ENCODE peak calls at places on chromosomes 4 and X, in four cellular contexts. R is A549, C is WTC11, Q is HepG2. D is an unnamed sample.

GRCh38 chr4:13544556-13545393 is 467 bp upstream of the NKX3-2 start:
- DNase-seq in Q (peak), R (peak), C (peak), D (peak)

GRCh38 chr4:46993075-46994006 is at the start of gene GABRA4:
- DNase-seq in C (peak), R (no peak), Q (no peak), D (no peak)

GRCh38 chrX:38142598-38142997 is 78.1 kb downstream of the SRPX start:
- DNase-seq in C (no peak), R (no peak), Q (no peak), D (no peak)

GRCh38 chr4:78298618-78299017 is 241.5 kb downstream of the FRAS1 start:
- DNase-seq in R (no peak), Q (no peak), C (no peak), D (no peak)

GRCh38 chrX:3262906-3263305 is 83.5 kb downstream of the MXRA5 start:
- DNase-seq in C (no peak), Q (peak), R (peak), D (no peak)

GRCh38 chr4:39614487-39615162 is 24.0 kb downstream of the SMIM14 start:
- DNase-seq in C (no peak), Q (no peak), R (peak), D (no peak)

GRCh38 chrX:94633237-94633636 is 959.2 kb downstream of the FAM133A start:
- DNase-seq in Q (no peak), C (no peak), R (no peak), D (no peak)

GRCh38 chr4:112550728-112551127 is 34.7 kb upstream of the NEUROG2 start:
- DNase-seq in R (no peak), Q (no peak), C (no peak), D (no peak)

GRCh38 chr4:150149381-150149780 is 71.1 kb downstream of the DCLK2 start:
- DNase-seq in R (no peak), C (no peak), Q (no peak), D (no peak)

GRCh38 chr4:150142831-150143230 is 64.6 kb downstream of the DCLK2 start:
- DNase-seq in Q (no peak), R (no peak), C (no peak), D (no peak)

GRCh38 chr4:150150545-150151156 is 72.4 kb downstream of the DCLK2 start:
- DNase-seq in C (no peak), Q (no peak), R (no peak), D (no peak)

GRCh38 chr4:150145090-150145949 is 67.1 kb downstream of the DCLK2 start:
- DNase-seq in C (peak), Q (no peak), R (peak), D (peak)

DNA sequence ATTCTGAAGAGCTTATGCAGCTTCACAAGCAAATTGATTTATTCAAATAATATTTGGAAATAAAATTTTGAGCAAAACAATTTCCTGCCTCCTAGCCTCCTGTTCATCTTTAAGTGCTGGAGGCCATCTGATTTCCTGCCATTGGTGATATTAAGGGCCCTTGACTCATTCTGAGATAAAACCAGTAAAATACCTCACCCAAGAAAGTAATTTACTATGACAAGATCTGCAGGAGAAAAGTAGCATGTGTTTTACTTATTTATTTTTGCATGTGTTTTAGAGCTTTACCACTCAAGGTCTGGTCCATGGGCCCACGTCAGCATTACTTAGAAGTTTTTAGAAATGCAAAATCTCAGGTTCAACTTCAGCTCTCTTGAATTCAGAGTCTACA is 67.7 kb downstream of the DCLK2 start:
- DNase-seq in Q (no peak), R (no peak), C (no peak), D (no peak)
- TF ChIP-seq HMGXB4 in Q (no peak), R (no peak), C (no peak), D (no peak)

GRCh38 chr4:158818595-158818994 is 49.8 kb downstream of the FNIP2 start:
- DNase-seq in Q (no peak), R (no peak), C (no peak), D (no peak)

GRCh38 chr4:158816953-158817352 is 48.1 kb downstream of the FNIP2 start:
- DNase-seq in C (no peak), Q (no peak), R (no peak), D (no peak)

GRCh38 chr4:158814636-158815035 is 45.8 kb downstream of the FNIP2 start:
- DNase-seq in C (no peak), Q (no peak), R (no peak), D (no peak)

GRCh38 chr4:158819942-158820786 is 51.3 kb downstream of the FNIP2 start:
- DNase-seq in C (no peak), R (no peak), Q (no peak), D (no peak)

GRCh38 chr4:158817562-158818370 is 48.9 kb downstream of the FNIP2 start:
- DNase-seq in Q (no peak), C (no peak), R (no peak), D (no peak)
- TF ChIP-seq HMGXB4 in Q (no peak), C (no peak), R (no peak), D (no peak)

GRCh38 chrX:49761481-49761880 is 65.7 kb upstream of the PAGE1 start:
- DNase-seq in R (peak), C (peak), Q (peak), D (peak)

GRCh38 chrX:49760288-49760885 is 64.6 kb upstream of the PAGE1 start:
- DNase-seq in Q (no peak), R (no peak), C (no peak), D (no peak)

GRCh38 chrX:49754238-49754857 is 58.6 kb upstream of the PAGE1 start:
- DNase-seq in R (peak), C (peak), Q (peak), D (peak)

GRCh38 chrX:49753691-49754090 is 57.9 kb upstream of the PAGE1 start:
- DNase-seq in Q (no peak), C (no peak), R (no peak), D (no peak)

DNA sequence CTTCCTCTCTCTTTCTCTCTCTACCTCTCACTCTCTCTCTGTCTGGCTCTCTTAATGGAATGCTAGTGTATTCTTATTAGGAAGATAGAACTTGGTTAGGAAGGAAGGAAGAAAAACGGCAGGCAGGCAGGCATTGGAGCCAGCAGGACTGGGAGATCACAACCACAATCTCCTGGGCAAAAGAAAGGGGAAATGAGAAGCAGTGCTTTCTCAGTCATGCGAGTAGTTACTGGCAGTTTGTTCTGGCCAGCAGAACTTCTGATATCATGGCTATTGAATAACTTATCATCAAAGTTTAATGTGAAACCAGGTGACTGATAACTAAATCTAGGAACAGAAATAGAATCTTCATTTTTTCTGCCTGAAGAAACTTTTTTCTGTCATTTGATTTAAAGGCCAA is 60.9 kb upstream of the PAGE1 start:
- DNase-seq in R (no peak), C (no peak), Q (no peak), D (no peak)
- TF ChIP-seq HMGXB4 in R (no peak), C (no peak), Q (no peak), D (no peak)

GRCh38 chrX:65093658-65094057 is 117.4 kb upstream of the ZC4H2 start:
- DNase-seq in Q (peak), C (no peak), R (no peak), D (no peak)

DNA sequence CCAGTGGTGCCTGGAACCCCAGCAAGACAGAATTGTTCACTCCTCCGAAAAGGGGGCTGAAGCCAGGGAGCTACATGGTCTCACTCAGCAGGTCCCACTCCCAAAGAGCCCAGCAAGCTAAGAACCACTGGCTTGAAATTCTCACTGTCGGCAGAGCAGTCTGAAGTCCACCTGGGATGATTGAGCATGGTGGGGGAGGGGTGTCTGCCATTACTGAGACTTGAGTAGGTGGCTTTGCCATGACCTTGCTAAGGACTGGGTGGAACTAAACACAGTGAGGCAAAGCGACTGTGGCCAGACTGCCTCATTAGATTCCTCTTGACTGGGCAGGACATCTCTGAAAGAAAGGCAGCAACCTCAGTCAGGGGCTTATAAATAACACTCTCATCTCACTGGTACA is 122.6 kb upstream of the ZC4H2 start:
- DNase-seq in C (no peak), Q (peak), R (no peak), D (no peak)
- TF ChIP-seq HMGXB4 in C (no peak), Q (no peak), R (no peak), D (no peak)

DNA sequence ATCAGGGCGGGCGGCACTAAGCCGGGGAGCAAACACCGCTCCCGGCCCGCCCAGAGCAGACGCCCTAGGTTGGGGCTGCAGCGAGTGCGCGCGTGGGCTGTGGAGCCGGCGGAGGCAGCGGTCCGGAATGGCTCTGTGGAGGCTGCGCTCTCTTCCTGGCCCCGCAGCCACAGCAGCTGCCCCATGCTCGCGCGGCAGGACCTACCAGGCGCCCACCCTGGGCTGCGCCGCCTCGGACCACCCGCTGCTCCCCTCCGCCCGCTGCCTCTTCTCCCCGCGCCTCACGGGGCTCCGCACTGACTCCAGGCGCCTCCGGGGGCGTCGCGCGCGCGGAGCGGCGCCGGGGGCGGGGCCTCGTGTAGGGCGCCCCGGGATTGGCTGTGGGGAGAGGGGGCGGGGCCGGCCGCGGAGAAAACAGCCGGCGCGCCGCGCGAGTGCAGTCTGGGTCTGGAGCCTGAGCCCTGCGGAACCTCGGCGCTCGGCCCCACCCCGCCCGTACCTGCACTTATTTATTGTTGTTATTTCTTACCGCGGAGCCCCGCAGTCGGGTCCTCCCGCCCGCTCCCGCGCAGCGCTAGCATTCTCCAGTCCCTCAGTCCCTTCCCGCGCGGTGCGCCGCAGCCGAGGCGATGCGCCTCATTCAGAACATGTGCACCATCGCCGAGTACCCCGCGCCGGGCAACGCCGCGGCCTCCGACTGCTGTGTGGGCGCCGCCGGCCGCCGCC is at the start of gene RASL11B:
- DNase-seq in C (peak), Q (peak), R (peak), D (peak)
- TF ChIP-seq HMGXB4 in C (no peak), Q (no peak), R (no peak), D (no peak)

GRCh38 chrX:109934434-109934833 is 68.5 kb upstream of the TMEM164 start:
- DNase-seq in Q (no peak), C (no peak), R (no peak), D (no peak)
- TF ChIP-seq HMGXB4 in Q (no peak), C (no peak), R (no peak), D (no peak)

GRCh38 chr4:85370400-85371032 is 104.4 kb upstream of the ARHGAP24 start:
- DNase-seq in R (peak), Q (peak), C (peak), D (peak)
- TF ChIP-seq HMGXB4 in R (no peak), Q (no peak), C (no peak), D (no peak)

DNA sequence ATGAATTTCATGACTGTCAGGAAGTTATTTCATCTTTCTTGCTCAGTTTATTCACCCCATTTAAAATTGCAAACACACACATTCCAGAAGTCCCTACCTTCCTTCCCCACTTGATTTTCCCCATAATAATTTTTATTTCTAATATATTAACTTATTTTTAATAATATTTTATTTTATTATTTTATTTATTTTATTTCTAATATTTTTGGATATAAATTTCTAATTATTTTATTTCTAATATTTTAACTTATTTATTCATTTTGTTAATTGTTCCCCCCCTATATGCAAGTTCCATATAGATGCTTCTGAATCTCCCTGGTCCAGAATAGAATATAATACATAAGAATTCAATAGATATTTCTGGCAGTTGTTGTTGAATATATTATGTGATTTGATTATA is 293.7 kb upstream of the CPEB2 start:
- DNase-seq in C (no peak), Q (no peak), R (no peak), D (no peak)
- TF ChIP-seq HMGXB4 in C (no peak), Q (no peak), R (no peak), D (no peak)

GRCh38 chrX:134512566-134512965 is 52.6 kb downstream of the HPRT1 start:
- DNase-seq in R (peak), C (no peak), Q (peak), D (no peak)

DNA sequence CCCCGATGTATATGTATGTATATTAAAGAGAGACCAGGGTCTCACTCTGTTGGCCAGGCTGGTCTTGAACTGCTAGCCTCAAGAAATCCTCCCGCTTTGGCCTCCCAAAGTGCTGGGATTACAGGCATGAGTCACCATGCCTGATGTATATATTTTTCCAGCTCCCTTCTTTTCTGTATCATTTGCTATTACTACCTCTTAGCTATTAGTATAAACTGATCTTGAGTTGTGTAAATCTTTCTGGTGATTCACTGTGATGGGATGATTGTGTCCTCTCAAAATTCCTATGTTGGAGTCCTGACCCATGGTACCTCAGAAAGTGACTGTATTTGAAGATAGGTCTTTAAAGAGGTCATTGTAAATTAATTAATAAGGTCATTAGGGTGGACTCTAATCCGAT is 53.1 kb downstream of the HPRT1 start:
- DNase-seq in R (no peak), C (no peak), Q (no peak), D (no peak)
- TF ChIP-seq HMGXB4 in R (no peak), C (no peak), Q (no peak), D (no peak)

D was measured in K562.